ENCODE peak calls at places on chromosomes 4 and X, in ten cellular contexts. One of them, this sample, is unnamed. For H3K4me1, the result is how much of the 10 kb centered on the place peaks cover.

GRCh38 chr4:7710126-7710525 is 229.5 kb downstream of the AFAP1 start:
- DNase-seq in GM23248: no peak
- DNase-seq in neural progenitor cell: no peak
- DNase-seq in HCT116: no peak
- DNase-seq in IMR-90: no peak
- DNase-seq in mammary epithelial cell: no peak
- DNase-seq in fibroblast of lung: no peak
- DNase-seq in Karpas-422: no peak
- DNase-seq in NT2/D1: no peak
- DNase-seq in adipocyte: no peak
- DNase-seq in this sample: no peak

GRCh38 chr4:89765966-89766365 is 71.0 kb downstream of the SNCA start:
- DNase-seq in GM23248: peak
- DNase-seq in neural progenitor cell: no peak
- DNase-seq in HCT116: no peak
- DNase-seq in IMR-90: peak
- DNase-seq in mammary epithelial cell: peak
- DNase-seq in fibroblast of lung: peak
- DNase-seq in Karpas-422: no peak
- DNase-seq in NT2/D1: no peak
- DNase-seq in adipocyte: peak
- DNase-seq in this sample: no peak

GRCh38 chrX:45191383-45191782 is 9.3 kb downstream of the DIPK2B start:
- DNase-seq in GM23248: no peak
- DNase-seq in neural progenitor cell: no peak
- DNase-seq in HCT116: no peak
- DNase-seq in IMR-90: no peak
- DNase-seq in mammary epithelial cell: no peak
- DNase-seq in fibroblast of lung: no peak
- DNase-seq in Karpas-422: no peak
- DNase-seq in NT2/D1: no peak
- DNase-seq in adipocyte: no peak
- DNase-seq in this sample: no peak

GRCh38 chr4:102819588-102820365 is 7.6 kb downstream of the UBE2D3 start:
- DNase-seq in GM23248: peak
- DNase-seq in neural progenitor cell: no peak
- DNase-seq in HCT116: no peak
- DNase-seq in IMR-90: peak
- DNase-seq in mammary epithelial cell: no peak
- DNase-seq in fibroblast of lung: peak
- DNase-seq in Karpas-422: no peak
- DNase-seq in NT2/D1: no peak
- DNase-seq in adipocyte: no peak
- DNase-seq in this sample: no peak

GRCh38 chrX:114903618-114904017 is 113.8 kb downstream of the IL13RA2 start:
- DNase-seq in GM23248: no peak
- DNase-seq in neural progenitor cell: no peak
- DNase-seq in HCT116: no peak
- DNase-seq in IMR-90: no peak
- DNase-seq in mammary epithelial cell: peak
- DNase-seq in fibroblast of lung: no peak
- DNase-seq in Karpas-422: no peak
- DNase-seq in NT2/D1: no peak
- DNase-seq in adipocyte: no peak
- DNase-seq in this sample: no peak

GRCh38 chr4:81723044-81723884 is 251.6 kb upstream of the RASGEF1B start:
- DNase-seq in GM23248: no peak
- DNase-seq in neural progenitor cell: no peak
- DNase-seq in HCT116: no peak
- DNase-seq in IMR-90: no peak
- DNase-seq in mammary epithelial cell: no peak
- DNase-seq in fibroblast of lung: no peak
- DNase-seq in Karpas-422: no peak
- DNase-seq in NT2/D1: no peak
- DNase-seq in adipocyte: no peak
- DNase-seq in this sample: no peak

GRCh38 chr4:1187182-1187581 is 14.8 kb upstream of the SPON2 start:
- DNase-seq in GM23248: no peak
- DNase-seq in neural progenitor cell: no peak
- DNase-seq in HCT116: no peak
- DNase-seq in IMR-90: peak
- DNase-seq in mammary epithelial cell: peak
- DNase-seq in fibroblast of lung: peak
- DNase-seq in Karpas-422: no peak
- DNase-seq in NT2/D1: no peak
- DNase-seq in adipocyte: no peak
- DNase-seq in this sample: no peak

GRCh38 chrX:119359618-119360382 is 39.3 kb upstream of the SLC25A43 start:
- DNase-seq in GM23248: peak
- DNase-seq in neural progenitor cell: no peak
- DNase-seq in HCT116: no peak
- DNase-seq in IMR-90: no peak
- DNase-seq in mammary epithelial cell: no peak
- DNase-seq in fibroblast of lung: peak
- DNase-seq in Karpas-422: no peak
- DNase-seq in NT2/D1: no peak
- DNase-seq in adipocyte: peak
- DNase-seq in this sample: no peak

GRCh38 chrX:135345328-135345645 is 36.0 kb downstream of the ETDC start:
- DNase-seq in GM23248: peak
- DNase-seq in neural progenitor cell: no peak
- DNase-seq in HCT116: no peak
- DNase-seq in IMR-90: peak
- DNase-seq in mammary epithelial cell: peak
- DNase-seq in fibroblast of lung: peak
- DNase-seq in Karpas-422: no peak
- DNase-seq in NT2/D1: no peak
- DNase-seq in adipocyte: peak
- DNase-seq in this sample: no peak

GRCh38 chr4:153269223-153269990 is 65.2 kb downstream of the TRIM2 start:
- DNase-seq in GM23248: no peak
- DNase-seq in neural progenitor cell: no peak
- DNase-seq in HCT116: no peak
- DNase-seq in IMR-90: no peak
- DNase-seq in mammary epithelial cell: no peak
- DNase-seq in fibroblast of lung: no peak
- DNase-seq in Karpas-422: no peak
- DNase-seq in NT2/D1: no peak
- DNase-seq in adipocyte: no peak
- DNase-seq in this sample: no peak

GRCh38 chr4:5019274-5019673 is at the start of gene CYTL1:
- DNase-seq in GM23248: no peak
- DNase-seq in neural progenitor cell: peak
- DNase-seq in HCT116: no peak
- DNase-seq in IMR-90: no peak
- DNase-seq in mammary epithelial cell: no peak
- DNase-seq in fibroblast of lung: no peak
- DNase-seq in Karpas-422: peak
- DNase-seq in NT2/D1: no peak
- DNase-seq in adipocyte: peak
- DNase-seq in this sample: peak

GRCh38 chr4:181564616-181565015 is 678.6 kb upstream of the TENM3 start:
- DNase-seq in GM23248: no peak
- DNase-seq in neural progenitor cell: no peak
- DNase-seq in HCT116: no peak
- DNase-seq in IMR-90: peak
- DNase-seq in mammary epithelial cell: no peak
- DNase-seq in fibroblast of lung: no peak
- DNase-seq in Karpas-422: no peak
- DNase-seq in NT2/D1: no peak
- DNase-seq in adipocyte: no peak
- DNase-seq in this sample: no peak

GRCh38 chr4:120769227-120769626 is 153.3 kb downstream of the PRDM5 start:
- DNase-seq in GM23248: peak
- DNase-seq in neural progenitor cell: peak
- DNase-seq in HCT116: peak
- DNase-seq in IMR-90: peak
- DNase-seq in mammary epithelial cell: peak
- DNase-seq in fibroblast of lung: peak
- DNase-seq in Karpas-422: no peak
- DNase-seq in NT2/D1: no peak
- DNase-seq in adipocyte: peak
- DNase-seq in this sample: no peak

GRCh38 chr4:99507762-99508161 is 3.1 kb upstream of the C4orf17 start:
- DNase-seq in GM23248: no peak
- DNase-seq in neural progenitor cell: no peak
- DNase-seq in HCT116: no peak
- DNase-seq in IMR-90: no peak
- DNase-seq in mammary epithelial cell: peak
- DNase-seq in fibroblast of lung: no peak
- DNase-seq in Karpas-422: no peak
- DNase-seq in NT2/D1: no peak
- DNase-seq in adipocyte: no peak
- DNase-seq in this sample: no peak

GRCh38 chr4:52071786-52072552 is 20.9 kb downstream of the SPATA18 start:
- DNase-seq in GM23248: no peak
- DNase-seq in neural progenitor cell: peak
- DNase-seq in HCT116: no peak
- DNase-seq in IMR-90: no peak
- DNase-seq in mammary epithelial cell: no peak
- DNase-seq in fibroblast of lung: no peak
- DNase-seq in Karpas-422: no peak
- DNase-seq in NT2/D1: no peak
- DNase-seq in adipocyte: no peak
- DNase-seq in this sample: no peak

GRCh38 chr4:98283219-98284199 is 22.3 kb downstream of the RAP1GDS1 start:
- DNase-seq in GM23248: peak
- DNase-seq in neural progenitor cell: no peak
- DNase-seq in HCT116: no peak
- DNase-seq in IMR-90: peak
- DNase-seq in mammary epithelial cell: peak
- DNase-seq in fibroblast of lung: peak
- DNase-seq in Karpas-422: no peak
- DNase-seq in NT2/D1: no peak
- DNase-seq in adipocyte: no peak
- DNase-seq in this sample: no peak

GRCh38 chr4:169009281-169010124 is 552 bp downstream of the CBR4 start:
- DNase-seq in GM23248: peak
- DNase-seq in neural progenitor cell: peak
- DNase-seq in HCT116: peak
- DNase-seq in IMR-90: peak
- DNase-seq in mammary epithelial cell: peak
- DNase-seq in fibroblast of lung: peak
- DNase-seq in Karpas-422: peak
- DNase-seq in NT2/D1: peak
- DNase-seq in adipocyte: peak
- DNase-seq in this sample: peak
- H3K9ac ChIP-seq in GM23248: peak
- H3K9ac ChIP-seq in neural progenitor cell: peak
- H3K9ac ChIP-seq in HCT116: peak
- H3K9ac ChIP-seq in IMR-90: peak
- H3K9ac ChIP-seq in mammary epithelial cell: peak
- H3K9ac ChIP-seq in fibroblast of lung: peak
- H3K9ac ChIP-seq in Karpas-422: peak
- H3K9ac ChIP-seq in NT2/D1: peak
- H3K9ac ChIP-seq in adipocyte: peak
- H3K9ac ChIP-seq in this sample: peak

GRCh38 chr4:3498901-3499510 is 33.2 kb downstream of the LRPAP1 start:
- DNase-seq in GM23248: no peak
- DNase-seq in neural progenitor cell: no peak
- DNase-seq in HCT116: no peak
- DNase-seq in IMR-90: no peak
- DNase-seq in mammary epithelial cell: no peak
- DNase-seq in fibroblast of lung: no peak
- DNase-seq in Karpas-422: no peak
- DNase-seq in NT2/D1: no peak
- DNase-seq in adipocyte: no peak
- DNase-seq in this sample: no peak
- H3K4me1 ChIP-seq in GM23248: under half
- H3K4me1 ChIP-seq in neural progenitor cell: under half
- H3K4me1 ChIP-seq in HCT116: under half
- H3K4me1 ChIP-seq in IMR-90: under half
- H3K4me1 ChIP-seq in mammary epithelial cell: under half
- H3K4me1 ChIP-seq in fibroblast of lung: under half
- H3K4me1 ChIP-seq in Karpas-422: under half
- H3K4me1 ChIP-seq in NT2/D1: under half
- H3K4me1 ChIP-seq in adipocyte: under half
- H3K4me1 ChIP-seq in this sample: under half

DNA sequence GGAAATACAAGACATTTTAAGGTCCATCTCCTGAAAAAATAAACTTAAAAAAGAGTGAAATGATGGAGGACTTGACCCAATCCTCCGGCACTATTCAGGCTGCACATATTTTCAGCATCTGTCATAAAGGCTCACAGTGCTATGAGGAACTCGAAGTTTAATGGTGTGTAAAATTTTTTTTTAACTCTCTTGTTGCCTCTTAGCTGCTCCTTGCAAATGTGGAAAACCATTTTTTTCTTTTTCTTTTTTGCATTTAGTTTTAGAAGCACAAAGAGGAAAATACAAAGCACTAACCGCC is 204.7 kb downstream of the MID1 start:
- DNase-seq in GM23248: peak
- DNase-seq in neural progenitor cell: no peak
- DNase-seq in HCT116: no peak
- DNase-seq in IMR-90: peak
- DNase-seq in mammary epithelial cell: no peak
- DNase-seq in fibroblast of lung: peak
- DNase-seq in Karpas-422: no peak
- DNase-seq in NT2/D1: no peak
- DNase-seq in adipocyte: peak
- DNase-seq in this sample: no peak
- H3K9ac ChIP-seq in GM23248: no peak
- H3K9ac ChIP-seq in neural progenitor cell: no peak
- H3K9ac ChIP-seq in HCT116: no peak
- H3K9ac ChIP-seq in IMR-90: no peak
- H3K9ac ChIP-seq in mammary epithelial cell: no peak
- H3K9ac ChIP-seq in fibroblast of lung: no peak
- H3K9ac ChIP-seq in Karpas-422: no peak
- H3K9ac ChIP-seq in NT2/D1: no peak
- H3K9ac ChIP-seq in adipocyte: no peak
- H3K9ac ChIP-seq in this sample: no peak

GRCh38 chr4:2489841-2490552 is 21.1 kb downstream of the RNF4 start:
- DNase-seq in GM23248: peak
- DNase-seq in neural progenitor cell: no peak
- DNase-seq in HCT116: no peak
- DNase-seq in IMR-90: no peak
- DNase-seq in mammary epithelial cell: no peak
- DNase-seq in fibroblast of lung: peak
- DNase-seq in Karpas-422: no peak
- DNase-seq in NT2/D1: no peak
- DNase-seq in adipocyte: no peak
- DNase-seq in this sample: no peak

GRCh38 chr4:2486981-2487380 is 18.1 kb downstream of the RNF4 start:
- DNase-seq in GM23248: no peak
- DNase-seq in neural progenitor cell: no peak
- DNase-seq in HCT116: no peak
- DNase-seq in IMR-90: no peak
- DNase-seq in mammary epithelial cell: no peak
- DNase-seq in fibroblast of lung: no peak
- DNase-seq in Karpas-422: no peak
- DNase-seq in NT2/D1: no peak
- DNase-seq in adipocyte: no peak
- DNase-seq in this sample: no peak

GRCh38 chr4:2484993-2485392 is 16.1 kb downstream of the RNF4 start:
- DNase-seq in GM23248: peak
- DNase-seq in neural progenitor cell: peak
- DNase-seq in HCT116: no peak
- DNase-seq in IMR-90: no peak
- DNase-seq in mammary epithelial cell: no peak
- DNase-seq in fibroblast of lung: no peak
- DNase-seq in Karpas-422: peak
- DNase-seq in NT2/D1: no peak
- DNase-seq in adipocyte: peak
- DNase-seq in this sample: peak

GRCh38 chr4:2489081-2489805 is 20.3 kb downstream of the RNF4 start:
- DNase-seq in GM23248: no peak
- DNase-seq in neural progenitor cell: no peak
- DNase-seq in HCT116: no peak
- DNase-seq in IMR-90: no peak
- DNase-seq in mammary epithelial cell: no peak
- DNase-seq in fibroblast of lung: no peak
- DNase-seq in Karpas-422: no peak
- DNase-seq in NT2/D1: no peak
- DNase-seq in adipocyte: no peak
- DNase-seq in this sample: peak

GRCh38 chr4:2487632-2488031 is 18.7 kb downstream of the RNF4 start:
- DNase-seq in GM23248: no peak
- DNase-seq in neural progenitor cell: no peak
- DNase-seq in HCT116: no peak
- DNase-seq in IMR-90: no peak
- DNase-seq in mammary epithelial cell: no peak
- DNase-seq in fibroblast of lung: no peak
- DNase-seq in Karpas-422: no peak
- DNase-seq in NT2/D1: no peak
- DNase-seq in adipocyte: no peak
- DNase-seq in this sample: no peak
- H3K4me1 ChIP-seq in GM23248: under half
- H3K4me1 ChIP-seq in neural progenitor cell: under half
- H3K4me1 ChIP-seq in HCT116: under half
- H3K4me1 ChIP-seq in IMR-90: under half
- H3K4me1 ChIP-seq in mammary epithelial cell: under half
- H3K4me1 ChIP-seq in fibroblast of lung: under half
- H3K4me1 ChIP-seq in Karpas-422: under half
- H3K4me1 ChIP-seq in NT2/D1: under half
- H3K4me1 ChIP-seq in adipocyte: under half
- H3K4me1 ChIP-seq in this sample: under half